ENCODE peak calls at places on chromosomes 11 and 22, in nine cellular contexts. R is upper lobe of left lung; M is lower lobe of right lung; G is effector memory CD8-positive, alpha-beta T cell; D is activated T-cell treated with anti-CD3 and anti-CD28 coated beads, Interleukin-2, amount 50 U/mL, for 72 hours; F is pancreas; Z is HAP-1; U is cortex of kidney; C is activated CD4-positive, alpha-beta T cell treated with anti-CD3 and anti-CD28 coated beads, Interleukin-2, amount 10 ng/mL, durations not matched to agents 7 days and 5 days. Y is an unnamed sample.

GRCh38 chr11:19352736-19353110 is 112.0 kb upstream of the E2F8 start:
- DNase-seq in R (no peak), M (no peak), G (no peak), D (no peak), F (no peak), Z (no peak), U (no peak), C (no peak), Y (no peak)

GRCh38 chr11:61828629-61829407 is 718 bp downstream of the FADS2 start:
- DNase-seq in R (peak; percentile 63), M (peak; percentile 62), G (peak; percentile 16), D (peak; percentile 55), F (peak; percentile 45), Z (peak; percentile 37), U (no peak), C (peak; percentile 55), Y (peak; percentile 49)

GRCh38 chr11:40281055-40281580 is 1178.3 kb downstream of the LRRC4C start:
- DNase-seq in R (no peak), M (no peak), G (no peak), D (no peak), F (no peak), Z (no peak), U (no peak), C (no peak), Y (no peak)

GRCh38 chr11:121226415-121227263 is 65.9 kb upstream of the SC5D start:
- DNase-seq in R (no peak), M (no peak), G (no peak), D (no peak), F (no peak), Z (no peak), U (no peak), C (no peak), Y (no peak)

GRCh38 chr22:42613869-42614268 is 814 bp downstream of the POLDIP3 start:
- DNase-seq in R (no peak), M (no peak), G (no peak), D (peak; percentile 42), F (no peak), Z (peak; percentile 5), U (no peak), C (no peak), Y (no peak)

GRCh38 chr11:32259641-32260081 is 168.8 kb downstream of the RCN1 start:
- DNase-seq in R (peak; percentile 84), M (peak; percentile 73), G (no peak), D (no peak), F (no peak), Z (no peak), U (no peak), C (no peak), Y (no peak)

GRCh38 chr22:36439481-36440271 is 41.8 kb downstream of the TXN2 start:
- DNase-seq in R (no peak), M (no peak), G (no peak), D (no peak), F (no peak), Z (no peak), U (no peak), C (no peak), Y (no peak)

GRCh38 chr11:12827929-12828812 is 153.9 kb downstream of the TEAD1 start:
- DNase-seq in R (peak; percentile 42), M (no peak), G (no peak), D (no peak), F (peak; percentile 63), Z (peak; percentile 96), U (no peak), C (no peak), Y (peak; percentile 59)

GRCh38 chr22:29055192-29055830 is 6.3 kb downstream of the C22orf31 start:
- DNase-seq in R (no peak), M (no peak), G (no peak), D (no peak), F (no peak), Z (no peak), U (no peak), C (no peak), Y (no peak)

GRCh38 chr11:76701701-76702100 is 31.2 kb upstream of the LRRC32 start:
- DNase-seq in R (no peak), M (no peak), G (no peak), D (no peak), F (no peak), Z (no peak), U (no peak), C (no peak), Y (no peak)

GRCh38 chr22:25021976-25022711 is 69.6 kb downstream of the KIAA1671 start:
- DNase-seq in R (no peak), M (no peak), G (no peak), D (no peak), F (peak; percentile 71), Z (no peak), U (no peak), C (no peak), Y (no peak)

GRCh38 chr22:22818861-22819855 is 68.5 kb upstream of the IGLL5 start:
- DNase-seq in R (no peak), M (no peak), G (peak; percentile 18), D (peak; percentile 19), F (no peak), Z (no peak), U (no peak), C (peak; percentile 77), Y (no peak)

GRCh38 chr11:134398644-134399292 is 13.3 kb downstream of the B3GAT1 start:
- DNase-seq in R (no peak), M (no peak), G (no peak), D (no peak), F (no peak), Z (no peak), U (no peak), C (no peak), Y (peak; percentile 64)

Y was measured in head of caudate nucleus.